ENCODE peak calls at places on chromosome X, in nine cellular contexts. Y is Right ventricle myocardium inferior; E is stimulated activated CD4-positive, alpha-beta T cell treated with anti-CD3 and anti-CD28 coated beads, Interleukin-1b, Interleukin-23, amount 100 ng/mL, for 4 hours; U is NT2/D1; L is aorta; R is tibial artery; B is NCI-H524; V is astrocyte; D is mammary epithelial cell. H is an unnamed sample.

GRCh38 chrX:18879144-18879543 is 104.8 kb downstream of the PHKA2 start:
- DNase-seq in E (no peak), L (no peak), V (no peak), U (no peak), Y (no peak), R (no peak), D (no peak), B (no peak), H (no peak)

GRCh38 chrX:68829594-68830485 is 1.0 kb downstream of the EFNB1 start:
- DNase-seq in U (no peak), V (peak), L (peak), E (no peak), Y (peak), B (peak), R (no peak), D (no peak), H (no peak)

GRCh38 chrX:119477812-119478232 is 9.6 kb downstream of the SLC25A5 start:
- DNase-seq in L (no peak), B (peak), E (no peak), R (peak), U (no peak), Y (no peak), V (peak), D (no peak), H (peak)

GRCh38 chrX:54452920-54453319 is 12.7 kb downstream of the TSR2 start:
- DNase-seq in L (no peak), Y (no peak), U (peak), B (peak), V (no peak), D (no peak), R (no peak), E (no peak), H (no peak)

GRCh38 chrX:138711399-138712347 is at the start of gene FGF13:
- DNase-seq in B (peak), D (no peak), L (peak), U (peak), Y (peak), R (peak), E (no peak), V (no peak), H (peak)

GRCh38 chrX:137982791-137983190 is 416.9 kb downstream of the ZIC3 start:
- DNase-seq in E (no peak), V (no peak), D (no peak), R (no peak), U (no peak), B (no peak), L (no peak), Y (no peak), H (no peak)

GRCh38 chrX:35351212-35351611 is 408.6 kb downstream of the FAM47B start:
- DNase-seq in R (no peak), E (no peak), V (no peak), U (no peak), L (no peak), B (no peak), Y (no peak), D (peak), H (no peak)

GRCh38 chrX:50402886-50403285 is 67.7 kb downstream of the DGKK start:
- DNase-seq in B (no peak), E (no peak), U (no peak), D (no peak), V (no peak), L (no peak), R (no peak), Y (no peak), H (no peak)

GRCh38 chrX:138704101-138704500 is 7.4 kb downstream of the FGF13 start:
- DNase-seq in Y (no peak), V (no peak), R (no peak), E (no peak), U (no peak), L (no peak), D (no peak), B (no peak), H (no peak)

GRCh38 chrX:132292753-132293152 is 73.5 kb upstream of the RAP2C start:
- DNase-seq in Y (no peak), E (peak), L (no peak), R (no peak), U (peak), B (no peak), V (peak), D (peak), H (peak)

GRCh38 chrX:101450951-101451350 is 34.3 kb upstream of the ARMCX4 start:
- DNase-seq in U (no peak), B (no peak), Y (peak), D (no peak), V (no peak), L (no peak), E (no peak), R (no peak), H (no peak)

GRCh38 chrX:123088331-123088730 is 95.7 kb upstream of the GRIA3 start:
- DNase-seq in B (no peak), E (no peak), V (no peak), Y (no peak), D (peak), R (no peak), L (no peak), U (no peak), H (no peak)

GRCh38 chrX:43005561-43005960 is 227.6 kb upstream of the PPP1R2C start:
- DNase-seq in U (peak), Y (no peak), B (no peak), R (no peak), E (no peak), V (no peak), L (no peak), D (no peak), H (no peak)

GRCh38 chrX:15391850-15392249 is 7.6 kb upstream of the VEGFD start:
- DNase-seq in E (no peak), D (no peak), R (no peak), B (no peak), Y (no peak), V (no peak), U (no peak), L (no peak), H (no peak)

GRCh38 chrX:128992107-128992971 is 531.0 kb downstream of the SMARCA1 start:
- DNase-seq in B (no peak), U (no peak), R (no peak), L (no peak), V (no peak), Y (no peak), D (no peak), E (no peak), H (no peak)

H was measured in uterus.